ENCODE peak calls at places on chromosomes 13 and 19, in ten cellular contexts. Q is left ventricle myocardium inferior, D is fibroblast of lung, T is endodermal cell, M is tibial nerve, R is testis, F is pancreas, S is WERI-Rb-1, P is bronchial epithelial cell, I is stomach. W is an unnamed sample.

GRCh38 chr13:50025446-50025845 is 10.2 kb downstream of the KCNRG start:
- DNase-seq in Q (no peak), D (no peak), T (no peak), M (no peak), R (no peak), F (no peak), S (no peak), P (no peak), I (no peak), W (no peak)

GRCh38 chr19:6801397-6802086 is 29.0 kb downstream of the VAV1 start:
- DNase-seq in Q (peak; percentile 69), D (no peak), T (peak; percentile 85), M (no peak), R (peak; percentile 60), F (peak; percentile 18), S (no peak), P (peak; percentile 54), I (peak; percentile 65), W (no peak)

GRCh38 chr13:36680918-36681317 is 7.1 kb downstream of the SERTM1 start:
- DNase-seq in Q (no peak), D (no peak), T (no peak), M (no peak), R (no peak), F (no peak), S (no peak), P (no peak), I (no peak), W (no peak)

GRCh38 chr13:26987614-26988013 is 184.0 kb downstream of the USP12 start:
- DNase-seq in Q (no peak), D (no peak), T (no peak), M (no peak), R (peak; percentile 41), F (no peak), S (no peak), P (no peak), I (no peak), W (no peak)

GRCh38 chr19:5993516-5994406 is 15.8 kb upstream of the RANBP3 start:
- DNase-seq in Q (peak; percentile 55), D (peak; percentile 27), T (no peak), M (no peak), R (peak; percentile 81), F (no peak), S (no peak), P (no peak), I (peak; percentile 46), W (peak; percentile 27)

GRCh38 chr13:61170791-61171330 is 244.8 kb downstream of the PCDH20 start:
- DNase-seq in Q (peak; percentile 13), D (no peak), T (no peak), M (no peak), R (no peak), F (no peak), S (no peak), P (peak; percentile 23), I (no peak), W (no peak)

GRCh38 chr13:45209229-45209628 is 8.4 kb upstream of the KCTD4 start:
- DNase-seq in Q (no peak), D (peak; percentile 12), T (no peak), M (no peak), R (no peak), F (no peak), S (no peak), P (peak; percentile 97), I (no peak), W (no peak)

GRCh38 chr13:28349371-28349770 is 145.6 kb downstream of the FLT1 start:
- DNase-seq in Q (no peak), D (no peak), T (no peak), M (no peak), R (no peak), F (no peak), S (no peak), P (no peak), I (no peak), W (no peak)

GRCh38 chr19:49861541-49862410 is 5.6 kb downstream of the PNKP start:
- DNase-seq in Q (no peak), D (no peak), T (no peak), M (no peak), R (peak; percentile 58), F (no peak), S (no peak), P (no peak), I (peak; percentile 78), W (no peak)

GRCh38 chr19:4977299-4978174 is 8.6 kb downstream of the KDM4B start:
- DNase-seq in Q (peak; percentile 56), D (peak; percentile 90), T (no peak), M (no peak), R (peak; percentile 42), F (no peak), S (no peak), P (peak; percentile 67), I (peak; percentile 34), W (peak; percentile 88)

GRCh38 chr19:4979211-4979807 is 10.4 kb downstream of the KDM4B start:
- DNase-seq in Q (no peak), D (no peak), T (no peak), M (no peak), R (no peak), F (peak; percentile 38), S (no peak), P (no peak), I (no peak), W (no peak)

GRCh38 chr19:4980087-4980486 is 11.2 kb downstream of the KDM4B start:
- DNase-seq in Q (no peak), D (no peak), T (no peak), M (no peak), R (no peak), F (no peak), S (no peak), P (peak; percentile 33), I (no peak), W (no peak)

GRCh38 chr19:4974855-4975469 is 6.0 kb downstream of the KDM4B start:
- DNase-seq in Q (no peak), D (no peak), T (no peak), M (no peak), R (no peak), F (no peak), S (no peak), P (no peak), I (no peak), W (no peak)

DNA sequence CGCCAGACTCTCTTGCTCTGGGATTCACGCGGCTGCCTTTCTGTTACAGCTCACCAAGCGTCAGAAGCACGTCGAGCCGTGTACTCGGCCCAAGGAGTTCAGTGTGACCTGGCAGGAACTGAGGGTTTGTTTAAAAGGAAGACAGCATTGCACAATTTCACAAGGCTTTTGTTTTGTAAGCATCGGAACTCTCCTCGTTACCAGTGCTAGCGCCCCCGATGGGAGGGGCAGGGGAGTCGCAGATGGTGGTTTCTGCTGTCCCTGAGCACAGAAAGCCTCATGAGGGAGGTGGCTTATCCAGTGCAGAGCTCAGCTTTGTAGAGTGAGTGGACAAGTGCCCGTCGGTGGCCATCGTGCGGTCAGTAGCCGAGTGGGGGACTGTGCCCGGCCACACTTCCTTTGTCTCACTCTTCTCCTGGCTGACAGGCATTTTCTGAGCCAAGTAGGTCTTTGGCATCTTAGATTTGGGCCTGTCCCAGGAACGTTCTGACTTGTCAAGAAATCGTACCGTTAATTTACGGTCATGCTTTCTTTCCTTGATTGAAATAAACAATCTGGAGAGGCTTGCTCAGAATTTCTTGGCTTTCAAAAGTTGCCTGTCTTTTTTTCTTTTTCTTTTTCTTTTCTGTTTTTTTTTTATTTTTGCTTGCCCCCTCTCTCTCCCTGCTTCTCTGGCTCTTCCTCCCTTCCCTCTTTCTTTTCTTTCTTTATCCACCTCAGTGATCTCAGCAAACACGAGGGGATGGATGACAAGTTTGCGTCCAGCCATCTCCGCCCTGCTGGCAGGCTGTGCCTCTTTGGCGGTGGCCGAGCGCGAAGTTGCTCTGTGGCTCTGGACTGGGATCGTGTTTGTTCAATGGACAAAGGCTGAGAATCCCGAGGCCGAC is 7.7 kb downstream of the KDM4B start:
- DNase-seq in Q (peak; percentile 72), D (peak; percentile 99), T (peak; percentile 83), M (peak; percentile 74), R (peak; percentile 88), F (no peak), S (no peak), P (peak; percentile 93), I (peak; percentile 53), W (no peak)
- TF ChIP-seq CTCF in Q (no peak), D (peak; percentile 78), T (peak; percentile 65), M (peak; percentile 23), R (no peak), F (no peak), S (peak; percentile 45), P (peak; percentile 73), I (no peak), W (peak; percentile 62)

GRCh38 chr19:47671499-47671898 is 41.7 kb upstream of the EHD2 start:
- DNase-seq in Q (no peak), D (no peak), T (no peak), M (no peak), R (no peak), F (no peak), S (no peak), P (no peak), I (no peak), W (no peak)
- H3K36me3 ChIP-seq in Q (peaks cover 47% of the 10 kb centered on the region), D (peaks cover 5% of the 10 kb centered on the region), T (peaks cover 46% of the 10 kb centered on the region), M (peaks cover 53% of the 10 kb centered on the region), R (no peaks in the 10 kb centered on the region), F (no peaks in the 10 kb centered on the region), S (peaks cover 18% of the 10 kb centered on the region), P (peaks cover 7% of the 10 kb centered on the region), I (peaks cover 18% of the 10 kb centered on the region), W (peaks cover 8% of the 10 kb centered on the region)

DNA sequence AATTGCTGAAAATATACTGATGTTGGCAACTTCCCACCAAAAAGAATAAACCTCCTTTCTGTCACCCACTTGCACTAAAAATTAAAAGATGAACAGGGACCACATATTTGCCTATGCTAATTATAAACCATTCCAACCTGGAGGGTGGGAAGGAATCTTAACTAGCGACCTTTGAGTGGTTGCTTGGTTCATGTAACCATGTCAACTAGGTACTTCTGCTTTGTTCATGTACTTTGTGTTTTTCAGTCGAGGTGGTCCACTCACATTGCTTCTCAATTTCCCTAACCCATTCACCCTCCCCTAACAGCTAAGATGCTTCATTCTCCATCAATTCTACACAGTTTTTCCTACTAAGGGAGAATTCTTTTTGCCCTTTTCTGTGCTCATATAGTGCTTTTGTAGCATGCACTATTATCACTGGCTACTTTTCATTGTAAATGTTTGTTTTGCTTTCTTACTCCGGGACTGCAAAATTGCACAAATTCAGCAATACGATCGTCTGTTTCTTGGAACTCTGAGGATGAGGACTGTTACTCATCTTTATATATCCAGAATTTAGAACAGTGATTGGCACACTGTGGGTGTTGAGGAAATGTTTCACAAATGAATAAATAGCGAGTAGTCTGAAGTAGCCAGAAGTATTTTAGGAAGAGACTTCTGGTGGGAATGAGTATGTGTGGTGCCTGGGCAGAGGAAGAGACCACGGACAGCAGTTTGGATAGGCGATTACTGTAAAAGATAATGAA is 187.5 kb downstream of the GPC6 start:
- DNase-seq in Q (no peak), D (peak; percentile 68), T (no peak), M (no peak), R (no peak), F (no peak), S (no peak), P (no peak), I (no peak), W (peak; percentile 8)
- H3K4me3 ChIP-seq in Q (no peak overlapping the region), D (no peak overlapping the region), T (no peak overlapping the region), M (no peak overlapping the region), R (no peak overlapping the region), F (no peak overlapping the region), S (no peak overlapping the region), P (no peak overlapping the region), I (no peak overlapping the region), W (no peak overlapping the region)

DNA sequence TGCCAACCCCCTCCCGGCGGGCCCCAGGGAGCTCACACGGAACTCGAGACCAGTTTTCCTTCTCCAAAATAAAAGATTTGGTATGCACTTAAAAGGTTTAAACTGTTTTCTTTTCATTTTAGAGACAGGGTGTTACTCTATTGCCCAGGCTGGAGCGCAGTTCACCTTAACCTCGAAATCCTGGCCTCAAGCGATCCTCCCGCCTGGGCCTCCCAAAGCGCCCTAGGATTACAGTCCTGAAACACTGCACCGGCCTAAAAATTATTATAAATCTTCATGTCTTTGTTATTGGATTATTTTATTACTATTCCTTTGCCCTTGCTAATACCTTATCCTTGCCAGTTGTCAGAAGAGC is 553 bp upstream of the SLC7A1 start:
- DNase-seq in Q (no peak), D (no peak), T (no peak), M (no peak), R (no peak), F (no peak), S (no peak), P (no peak), I (no peak), W (no peak)
- TF ChIP-seq CTCF in Q (no peak), D (no peak), T (peak; percentile 24), M (no peak), R (no peak), F (no peak), S (no peak), P (no peak), I (no peak), W (no peak)

W was measured in brain microvascular endothelial cell.